ENCODE peak calls at places on chromosomes 3 and 15, in nine cellular contexts. P, J, C, K, R, T, X, A and W are unnamed samples.

GRCh38 chr3:177585271-177585670 is 388.0 kb upstream of the TBL1XR1 start:
- DNase-seq in K (no peak), J (no peak), P (no peak), C (no peak), A (no peak), R (no peak), T (no peak), X (no peak), W (no peak)

GRCh38 chr3:123085293-123085949 is 18.6 kb downstream of the PDIA5 start:
- DNase-seq in C (no peak), K (no peak), R (no peak), P (no peak), J (no peak), A (no peak), T (no peak), X (peak), W (peak)

GRCh38 chr3:108953700-108954099 is at the start of gene GUCA1C:
- DNase-seq in P (no peak), T (no peak), R (no peak), C (no peak), J (no peak), A (no peak), X (no peak), K (no peak), W (no peak)

GRCh38 chr3:8996681-8997121 is 33.4 kb upstream of the RAD18 start:
- DNase-seq in J (peak), X (peak), T (no peak), C (no peak), K (no peak), R (peak), P (peak), A (peak), W (no peak)

GRCh38 chr3:37862219-37862711 is 585 bp downstream of the CTDSPL start:
- DNase-seq in X (peak), A (no peak), T (no peak), C (no peak), R (peak), J (no peak), K (no peak), P (peak), W (peak)

GRCh38 chr15:76753131-76753530 is 152.0 kb downstream of the SCAPER start:
- DNase-seq in C (no peak), P (no peak), A (no peak), X (no peak), K (no peak), T (no peak), R (no peak), J (no peak), W (no peak)

GRCh38 chr3:69320867-69321266 is 65.0 kb downstream of the FRMD4B start:
- DNase-seq in R (no peak), J (no peak), X (no peak), K (no peak), P (no peak), C (no peak), A (no peak), T (no peak), W (no peak)

GRCh38 chr3:50550079-50550736 is 17.3 kb downstream of the C3orf18 start:
- DNase-seq in R (peak), C (peak), T (no peak), K (peak), X (peak), J (no peak), A (no peak), P (peak), W (peak)

GRCh38 chr3:101998256-101998926 is 149.1 kb downstream of the NFKBIZ start:
- DNase-seq in J (no peak), T (no peak), A (no peak), C (no peak), R (peak), P (no peak), K (no peak), X (no peak), W (no peak)

GRCh38 chr15:70241031-70241430 is 143.3 kb upstream of the TLE3 start:
- DNase-seq in A (no peak), C (no peak), R (no peak), K (no peak), P (no peak), X (no peak), J (no peak), T (no peak), W (no peak)

GRCh38 chr3:63333815-63334214 is 55.7 kb downstream of the SYNPR start:
- DNase-seq in A (no peak), T (no peak), C (no peak), X (no peak), R (peak), J (no peak), K (no peak), P (no peak), W (no peak)

GRCh38 chr3:169241928-169242751 is 421.4 kb downstream of the MECOM start:
- DNase-seq in C (no peak), K (no peak), R (peak), A (no peak), P (peak), J (no peak), T (no peak), X (peak), W (peak)

GRCh38 chr3:122691195-122691594 is 10.6 kb downstream of the PARP14 start:
- DNase-seq in C (no peak), J (no peak), P (no peak), A (no peak), R (peak), K (no peak), T (no peak), X (peak), W (no peak)

GRCh38 chr3:190048831-190049541 is 71.7 kb downstream of the P3H2 start:
- DNase-seq in J (no peak), R (peak), A (no peak), X (no peak), K (no peak), T (no peak), C (no peak), P (no peak), W (no peak)

GRCh38 chr3:100992086-100993033 is 861 bp downstream of the ABI3BP start:
- DNase-seq in R (peak), J (no peak), T (no peak), C (no peak), P (no peak), X (peak), A (no peak), K (no peak), W (peak)

GRCh38 chr3:158443632-158444031 is 127.4 kb upstream of the MLF1 start:
- DNase-seq in X (no peak), C (no peak), J (no peak), R (no peak), P (no peak), T (no peak), K (no peak), A (no peak), W (no peak)

GRCh38 chr3:176950743-176951142 is 246.5 kb downstream of the TBL1XR1 start:
- DNase-seq in X (no peak), A (no peak), R (peak), K (no peak), T (no peak), C (no peak), P (no peak), J (no peak), W (no peak)

GRCh38 chr3:136042608-136043221 is 77.2 kb downstream of the PPP2R3A start:
- DNase-seq in R (peak), P (no peak), X (peak), C (peak), A (no peak), K (no peak), J (no peak), T (peak), W (peak)

GRCh38 chr3:77039606-77040553 is at the start of gene ROBO2:
- DNase-seq in J (no peak), X (peak), C (peak), K (no peak), P (peak), A (peak), R (peak), T (peak), W (peak)

GRCh38 chr3:33687406-33688010 is 30.5 kb downstream of the CLASP2 start:
- DNase-seq in K (no peak), A (no peak), R (peak), P (no peak), T (no peak), J (no peak), X (no peak), C (no peak), W (no peak)

GRCh38 chr15:100026041-100026440 is 292.8 kb upstream of the LYSMD4 start:
- DNase-seq in J (no peak), R (no peak), X (no peak), P (no peak), A (no peak), K (no peak), C (no peak), T (no peak), W (no peak)

GRCh38 chr3:49519916-49520385 is 34.3 kb upstream of the BSN start:
- DNase-seq in X (peak), T (no peak), K (no peak), J (no peak), A (no peak), R (no peak), C (no peak), P (no peak), W (no peak)

GRCh38 chr3:52087728-52088127 is 31.4 kb upstream of the DUSP7 start:
- DNase-seq in K (no peak), X (no peak), J (no peak), R (no peak), A (no peak), T (no peak), C (no peak), P (no peak), W (no peak)

GRCh38 chr3:170760174-170760526 is 109.8 kb downstream of the RPL22L1 start:
- DNase-seq in A (no peak), C (no peak), J (no peak), P (no peak), K (no peak), X (no peak), T (no peak), R (peak), W (no peak)

GRCh38 chr3:123618768-123619484 is 34.1 kb upstream of the HACD2 start:
- DNase-seq in J (peak), K (no peak), C (peak), A (no peak), T (peak), R (peak), X (peak), P (no peak), W (no peak)

GRCh38 chr3:41966206-41966605 is 4.3 kb upstream of the ULK4 start:
- DNase-seq in R (no peak), X (no peak), A (no peak), P (no peak), J (no peak), T (no peak), C (no peak), K (no peak), W (no peak)

GRCh38 chr3:189868061-189868460 is 236.9 kb downstream of the TP63 start:
- DNase-seq in X (no peak), T (no peak), A (no peak), K (no peak), C (no peak), R (no peak), J (no peak), P (no peak), W (no peak)

GRCh38 chr15:64158363-64159134 is 4.3 kb downstream of the PPIB start:
- DNase-seq in X (no peak), T (no peak), R (no peak), P (no peak), J (no peak), C (no peak), K (no peak), A (no peak), W (no peak)

GRCh38 chr3:33942483-33943150 is 144.2 kb downstream of the PDCD6IP start:
- DNase-seq in P (no peak), C (no peak), R (no peak), T (no peak), X (no peak), J (no peak), K (no peak), A (no peak), W (no peak)